ENCODE peak calls at places on chromosomes 13 and 19, in six cellular contexts. L is cardiac fibroblast, R is neural crest cell, W is breast epithelium, N is spleen, E is right atrium auricular region. Y is an unnamed sample.

GRCh38 chr13:40508112-40508511 is 158.3 kb downstream of the FOXO1 start:
- DNase-seq in R (no peak), W (no peak), N (no peak), E (no peak), L (peak), Y (no peak)

GRCh38 chr13:30934803-30935202 is 2.3 kb downstream of the TEX26 start:
- DNase-seq in R (no peak), L (no peak), W (no peak), N (no peak), E (no peak), Y (no peak)

GRCh38 chr13:44421853-44422525 is 48.4 kb downstream of the SERP2 start:
- DNase-seq in R (no peak), E (no peak), N (peak), L (no peak), W (no peak), Y (peak)

GRCh38 chr19:1923319-1923718 is 17.7 kb upstream of the CSNK1G2 start:
- DNase-seq in L (no peak), R (no peak), W (no peak), N (no peak), E (no peak), Y (no peak)

GRCh38 chr19:35262101-35262761 is 6.5 kb upstream of the USF2 start:
- DNase-seq in E (peak), R (no peak), W (peak), N (peak), L (no peak), Y (peak)

GRCh38 chr19:46221981-46222610 is 7.4 kb upstream of the IGFL1 start:
- DNase-seq in R (no peak), W (peak), N (no peak), L (peak), E (no peak), Y (no peak)

GRCh38 chr19:50835103-50835784 is 1.9 kb upstream of the KLK15 start:
- DNase-seq in E (no peak), R (no peak), W (no peak), L (peak), N (no peak), Y (no peak)

GRCh38 chr13:111153977-111154332 is 38.8 kb downstream of the ARHGEF7 start:
- DNase-seq in E (peak), R (no peak), L (peak), N (no peak), W (no peak), Y (no peak)

GRCh38 chr13:31485651-31486051 is 253.7 kb upstream of the RXFP2 start:
- DNase-seq in N (no peak), W (no peak), R (no peak), L (peak), E (no peak), Y (no peak)

GRCh38 chr19:37484406-37485115 is 15.4 kb downstream of the ZNF570 start:
- DNase-seq in N (no peak), E (no peak), W (no peak), L (peak), R (no peak), Y (no peak)

GRCh38 chr19:17969096-17969792 is 2.3 kb downstream of the KCNN1 start:
- DNase-seq in R (no peak), L (no peak), W (no peak), N (no peak), E (no peak), Y (no peak)

GRCh38 chr13:76148926-76149325 is 512.8 kb downstream of the LMO7 start:
- DNase-seq in R (no peak), W (no peak), E (no peak), L (peak), N (no peak), Y (no peak)

GRCh38 chr13:103351035-103351828 is 285.0 kb upstream of the SLC10A2 start:
- DNase-seq in L (peak), R (no peak), E (no peak), W (no peak), N (no peak), Y (peak)

GRCh38 chr13:43766766-43767165 is 20.0 kb downstream of the ENOX1 start:
- DNase-seq in L (no peak), R (no peak), E (no peak), N (no peak), W (no peak), Y (no peak)

GRCh38 chr19:50500060-50500752 is 10.8 kb downstream of the JOSD2 start:
- DNase-seq in W (no peak), N (peak), E (no peak), R (no peak), L (no peak), Y (no peak)

GRCh38 chr13:99313473-99313872 is 6.3 kb upstream of the GPR183 start:
- DNase-seq in R (no peak), E (no peak), L (no peak), N (no peak), W (no peak), Y (no peak)

GRCh38 chr13:50451609-50452008 is 391.9 kb downstream of the DLEU7 start:
- DNase-seq in L (no peak), R (no peak), N (no peak), E (no peak), W (no peak), Y (no peak)

GRCh38 chr13:27339299-27339698 is 68.7 kb downstream of the RASL11A start:
- DNase-seq in N (no peak), R (peak), W (no peak), E (no peak), L (peak), Y (no peak)

GRCh38 chr19:45003485-45003884 is 2.2 kb downstream of the RELB start:
- DNase-seq in L (no peak), R (no peak), N (no peak), W (no peak), E (no peak), Y (no peak)

GRCh38 chr19:55166530-55167268 is at the start of gene DNAAF3:
- DNase-seq in W (peak), R (peak), N (peak), E (peak), L (peak), Y (peak)

GRCh38 chr19:1914826-1915341 is 9.7 kb downstream of the ADAT3 start:
- DNase-seq in R (no peak), L (no peak), N (no peak), E (no peak), W (no peak), Y (no peak)

GRCh38 chr13:25847635-25848616 is 203.9 kb downstream of the SHISA2 start:
- DNase-seq in N (no peak), R (no peak), L (no peak), W (no peak), E (no peak), Y (no peak)

GRCh38 chr19:5093953-5094718 is 125.2 kb downstream of the KDM4B start:
- DNase-seq in W (no peak), R (no peak), E (no peak), N (no peak), L (no peak), Y (no peak)

GRCh38 chr19:13841339-13842293 is 35.3 kb upstream of the NANOS3 start:
- DNase-seq in N (peak), W (peak), R (no peak), L (peak), E (no peak), Y (no peak)

GRCh38 chr13:41709511-41709910 is 251.4 kb downstream of the VWA8 start:
- DNase-seq in E (no peak), N (no peak), L (peak), W (no peak), R (no peak), Y (no peak)

GRCh38 chr13:50257646-50258045 is 242.4 kb downstream of the KCNRG start:
- DNase-seq in R (no peak), N (no peak), W (no peak), E (no peak), L (no peak), Y (no peak)

GRCh38 chr13:100298116-100298681 is 209.3 kb downstream of the PCCA start:
- DNase-seq in L (no peak), R (no peak), E (no peak), N (no peak), W (no peak), Y (no peak)

GRCh38 chr19:1038995-1039645 is 787 bp upstream of the ABCA7 start:
- DNase-seq in N (peak), W (no peak), R (no peak), E (no peak), L (no peak), Y (no peak)

GRCh38 chr13:74104661-74105275 is 29.4 kb downstream of the KLF12 start:
- DNase-seq in N (no peak), W (no peak), R (no peak), E (no peak), L (no peak), Y (no peak)

GRCh38 chr19:38869836-38870607 is 8.1 kb downstream of the RINL start:
- DNase-seq in E (peak), N (peak), R (peak), L (peak), W (peak), Y (peak)
- TF ChIP-seq CTCF in E (peak), N (peak), R (peak), L (peak), W (peak), Y (peak)

DNA sequence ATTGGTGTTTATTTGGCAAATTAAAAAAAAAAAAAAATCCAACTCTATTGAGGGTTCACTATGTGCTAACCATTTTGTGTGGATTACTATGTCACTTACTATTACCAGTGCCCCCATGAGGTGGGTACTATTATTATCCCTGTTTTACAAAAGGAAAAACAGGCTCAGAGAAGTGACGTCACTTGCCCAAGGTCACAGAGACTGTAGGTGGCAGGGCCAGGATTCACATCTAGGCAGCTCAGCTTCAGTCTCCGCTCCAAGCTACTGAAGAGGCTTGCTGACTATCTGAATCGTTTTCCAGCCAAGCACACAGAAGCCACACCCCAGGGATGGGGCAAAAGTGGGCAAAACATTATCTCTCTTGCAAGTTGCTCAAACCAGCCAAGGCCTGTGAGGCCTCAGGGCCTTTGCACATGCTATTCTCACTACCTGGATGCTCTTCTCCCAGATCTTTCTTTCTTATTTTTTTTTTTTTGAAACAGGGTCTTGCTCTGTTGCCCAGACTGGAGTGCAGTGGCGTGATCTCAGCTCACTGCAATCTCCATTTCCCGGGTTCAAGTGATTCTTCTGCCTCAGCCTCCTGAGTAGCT is 4.8 kb upstream of the ANGPTL8 start:
- DNase-seq in W (no peak), L (no peak), N (no peak), R (no peak), E (no peak), Y (no peak)
- TF ChIP-seq CTCF in W (no peak), L (no peak), N (no peak), R (no peak), E (no peak), Y (no peak)

DNA sequence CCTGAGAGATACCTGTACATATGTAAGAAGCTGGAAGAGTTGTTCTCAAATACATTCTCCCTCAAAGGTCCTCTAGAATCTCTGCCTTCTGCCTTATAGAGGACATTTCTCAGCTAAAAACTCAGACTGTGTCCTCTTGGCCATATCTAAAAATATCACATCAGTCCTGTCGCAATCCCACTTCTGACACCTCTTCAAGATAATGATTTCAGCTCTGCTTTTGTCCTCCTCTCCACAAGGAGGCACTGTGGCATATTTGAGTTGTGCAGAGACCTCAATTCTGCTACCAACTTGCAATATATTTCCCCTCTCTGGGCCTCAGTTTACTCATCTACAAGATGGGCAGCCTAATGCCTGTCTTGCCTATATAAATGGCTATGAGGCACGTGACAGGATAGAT is 16.6 kb downstream of the ADAMTS10 start:
- DNase-seq in R (no peak), L (no peak), N (no peak), W (no peak), E (no peak), Y (no peak)
- TF ChIP-seq CTCF in R (peak), L (peak), N (peak), W (no peak), E (peak), Y (peak)

GRCh38 chr13:35961461-35962220 is 169.5 kb downstream of the DCLK1 start:
- DNase-seq in E (no peak), R (no peak), L (peak), W (no peak), N (no peak), Y (no peak)
- TF ChIP-seq CTCF in E (peak), R (peak), L (peak), W (no peak), N (no peak), Y (peak)

DNA sequence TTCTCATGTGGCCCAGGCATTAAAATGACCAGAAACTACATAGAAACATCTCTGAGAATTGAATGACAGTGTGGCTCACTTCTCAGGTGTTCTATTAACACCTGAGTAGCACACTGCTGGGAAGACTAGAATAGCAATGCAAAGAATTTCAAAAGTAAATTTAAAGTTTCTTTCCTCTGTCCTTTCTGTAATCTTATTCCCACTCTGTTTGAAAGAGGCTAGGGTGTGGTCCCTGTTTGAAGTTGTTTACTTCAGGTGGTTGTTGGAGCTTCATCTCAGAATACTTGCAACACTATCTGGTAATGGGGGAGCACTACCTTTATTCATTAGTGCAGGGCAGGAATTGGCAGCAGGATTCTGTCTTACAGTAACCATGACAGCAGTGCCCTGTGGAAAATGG is 1210.3 kb upstream of the ATXN8OS start:
- DNase-seq in R (no peak), E (no peak), W (no peak), N (no peak), L (no peak), Y (no peak)
- TF ChIP-seq CTCF in R (no peak), E (no peak), W (no peak), N (no peak), L (no peak), Y (no peak)

GRCh38 chr19:15454371-15454800 is 4.6 kb upstream of the WIZ start:
- DNase-seq in W (no peak), R (no peak), N (no peak), E (no peak), L (no peak), Y (no peak)
- TF ChIP-seq CTCF in W (no peak), R (no peak), N (no peak), E (no peak), L (peak), Y (no peak)